ENCODE peak calls at places on chromosome X, in ten cellular contexts. N, O, B, E, A, G, X, R, K and S are unnamed samples.

GRCh38 chrX:55107911-55108310 is 19.1 kb downstream of the PAGE2 start:
- DNase-seq in N (no peak), O (no peak), B (no peak), E (no peak), A (no peak), G (no peak), X (no peak), R (no peak), K (no peak), S (no peak)

GRCh38 chrX:95351089-95351488 is 1333.6 kb upstream of the DIAPH2 start:
- DNase-seq in N (no peak), O (no peak), B (no peak), E (no peak), A (no peak), G (no peak), X (no peak), R (no peak), K (no peak), S (no peak)

GRCh38 chrX:97155809-97156208 is 272.1 kb downstream of the RPA4 start:
- DNase-seq in N (no peak), O (no peak), B (no peak), E (no peak), A (no peak), G (no peak), X (no peak), R (no peak), K (no peak), S (no peak)

GRCh38 chrX:119643696-119644095 is 37.5 kb upstream of the NKRF start:
- DNase-seq in N (no peak), O (no peak), B (no peak), E (no peak), A (no peak), G (no peak), X (no peak), R (no peak), K (no peak), S (no peak)

GRCh38 chrX:72306085-72306801 is 529 bp upstream of the CITED1 start:
- DNase-seq in N (peak; percentile 30), O (no peak), B (no peak), E (no peak), A (peak; percentile 28), G (no peak), X (no peak), R (no peak), K (no peak), S (no peak)

GRCh38 chrX:154714925-154715324 is 36.0 kb downstream of the GAB3 start:
- DNase-seq in N (peak; percentile 53), O (no peak), B (no peak), E (peak; percentile 41), A (peak; percentile 42), G (no peak), X (peak; percentile 72), R (peak; percentile 54), K (peak; percentile 67), S (no peak)

GRCh38 chrX:2967998-2968909 is 38.1 kb upstream of the ARSH start:
- DNase-seq in N (no peak), O (no peak), B (no peak), E (no peak), A (no peak), G (no peak), X (no peak), R (peak; percentile 38), K (peak; percentile 62), S (no peak)

GRCh38 chrX:9888953-9889470 is 78.1 kb upstream of the CLDN34 start:
- DNase-seq in N (no peak), O (peak; percentile 55), B (no peak), E (no peak), A (no peak), G (no peak), X (no peak), R (peak; percentile 77), K (no peak), S (no peak)

GRCh38 chrX:37455381-37455780 is 106.2 kb downstream of the PRRG1 start:
- DNase-seq in N (no peak), O (no peak), B (no peak), E (no peak), A (no peak), G (no peak), X (no peak), R (no peak), K (no peak), S (no peak)

GRCh38 chrX:131841496-131842410 is 181.3 kb upstream of the STK26 start:
- DNase-seq in N (peak; percentile 50), O (no peak), B (peak; percentile 47), E (peak; percentile 63), A (peak; percentile 44), G (no peak), X (peak; percentile 74), R (peak; percentile 62), K (peak; percentile 63), S (peak; percentile 10)

GRCh38 chrX:2425281-2426071 is 75.3 kb downstream of the DHRSX start:
- DNase-seq in N (no peak), O (no peak), B (no peak), E (no peak), A (no peak), G (no peak), X (no peak), R (no peak), K (no peak), S (no peak)

GRCh38 chrX:119410027-119410819 is 11.1 kb downstream of the SLC25A43 start:
- DNase-seq in N (peak; percentile 46), O (peak; percentile 85), B (peak; percentile 60), E (peak; percentile 36), A (no peak), G (no peak), X (no peak), R (peak; percentile 84), K (peak; percentile 88), S (peak; percentile 39)

GRCh38 chrX:77298790-77299189 is 148.4 kb upstream of the FGF16 start:
- DNase-seq in N (no peak), O (no peak), B (no peak), E (no peak), A (no peak), G (no peak), X (no peak), R (no peak), K (no peak), S (no peak)

GRCh38 chrX:118631586-118631985 is 95.8 kb upstream of the IL13RA1 start:
- DNase-seq in N (no peak), O (no peak), B (no peak), E (no peak), A (peak; percentile 3), G (no peak), X (no peak), R (no peak), K (no peak), S (no peak)

DNA sequence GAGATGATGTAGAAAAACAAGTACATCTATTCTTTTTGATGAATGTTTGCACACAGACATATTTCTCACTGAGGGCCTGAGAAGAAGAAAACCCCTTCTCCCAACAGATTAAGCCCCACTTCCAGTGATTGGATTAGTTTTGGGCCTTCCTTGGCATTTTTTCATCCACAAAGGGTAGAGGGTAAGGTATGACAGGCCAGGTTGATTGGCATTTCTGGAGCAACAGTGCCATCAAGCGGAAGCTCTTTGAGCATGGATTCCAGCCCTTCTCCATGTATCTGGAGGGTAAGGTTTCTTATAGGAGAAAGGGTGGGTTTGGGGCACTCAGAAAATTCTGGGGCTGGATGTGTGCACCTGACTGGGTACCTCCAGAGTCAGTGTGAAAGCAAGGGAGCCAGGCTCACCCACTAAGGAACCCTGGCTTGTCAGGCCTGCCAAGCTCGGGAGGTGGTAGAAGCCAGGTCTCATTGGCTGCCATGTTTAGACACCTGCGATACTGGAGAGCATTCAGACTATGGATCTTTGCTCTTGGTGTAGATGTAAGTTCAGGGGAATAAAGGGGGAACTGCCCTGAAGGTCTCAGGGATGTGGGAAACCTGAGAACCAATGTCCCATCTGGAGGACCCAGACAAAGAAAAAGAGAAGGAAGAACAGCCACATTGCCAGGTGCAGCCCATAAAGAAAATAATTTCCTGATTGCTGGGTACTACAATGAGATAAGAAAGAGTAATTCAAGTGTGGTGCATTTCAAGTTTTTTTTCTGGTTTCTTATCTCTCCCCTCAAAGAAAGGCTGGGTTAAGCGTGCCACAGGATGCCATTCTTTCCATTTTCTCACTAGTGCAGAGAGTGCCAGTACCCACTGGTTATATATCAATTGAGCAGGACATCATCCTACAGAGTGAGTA is 222.3 kb upstream of the AGTR2 start:
- DNase-seq in N (no peak), O (no peak), B (no peak), E (no peak), A (no peak), G (no peak), X (peak; percentile 45), R (no peak), K (no peak), S (peak; percentile 65)
- TF ChIP-seq CTCF in N (no peak), O (no peak), B (no peak), E (no peak), A (no peak), G (no peak), X (peak; percentile 59), R (no peak), K (no peak), S (no peak)

DNA sequence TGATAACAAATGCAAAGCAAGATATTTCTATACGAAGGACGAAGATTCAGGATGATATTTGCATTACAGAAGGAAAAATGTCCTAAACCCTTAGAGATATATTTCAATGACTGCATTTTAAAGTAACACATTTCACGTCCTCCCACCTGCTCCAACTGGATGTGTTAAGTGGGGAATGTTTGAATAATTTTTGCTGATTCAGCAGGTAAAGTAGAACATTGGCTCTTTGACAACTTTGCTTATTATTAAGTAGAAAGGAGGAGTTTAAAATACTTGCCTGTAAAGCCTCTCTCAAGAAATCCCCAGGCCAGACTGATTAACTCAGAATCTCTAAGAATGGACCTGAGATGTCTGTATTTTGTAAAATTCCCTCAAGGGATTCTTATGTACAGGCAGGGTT is 1165.2 kb upstream of the PRKX start:
- DNase-seq in N (no peak), O (no peak), B (no peak), E (no peak), A (no peak), G (no peak), X (no peak), R (no peak), K (no peak), S (no peak)
- TF ChIP-seq CTCF in N (no peak), O (no peak), B (no peak), E (no peak), A (no peak), G (no peak), X (no peak), R (no peak), K (no peak), S (no peak)

DNA sequence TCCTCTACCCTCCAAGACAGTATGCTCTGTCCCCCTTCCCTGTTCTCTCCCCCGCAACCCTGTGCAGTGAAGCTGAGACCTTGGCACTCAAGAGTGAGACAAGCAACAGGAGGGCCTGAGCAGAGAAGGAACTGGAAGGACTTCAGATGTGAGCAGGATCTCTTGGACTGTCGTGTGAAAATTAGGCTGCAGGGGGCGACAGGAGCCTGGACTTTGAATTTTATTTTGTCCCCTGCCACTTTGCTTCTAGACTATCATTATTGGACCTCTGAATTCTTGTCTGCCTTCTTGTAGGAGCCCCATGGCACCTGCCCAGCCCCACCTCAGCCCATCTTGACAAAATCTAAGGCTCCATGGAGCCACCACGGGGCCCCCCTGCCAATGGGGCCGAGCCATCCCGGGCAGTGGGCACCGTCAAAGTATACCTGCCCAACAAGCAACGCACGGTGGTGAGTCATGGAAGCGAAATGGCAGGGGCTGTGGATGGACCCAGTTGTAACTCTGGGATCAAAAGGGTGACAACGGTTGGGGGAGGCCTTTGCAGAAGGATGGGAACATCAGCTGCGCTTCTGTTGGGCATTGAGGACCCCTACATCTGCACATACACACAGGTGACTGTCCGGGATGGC is 1.7 kb downstream of the ARAF start:
- DNase-seq in N (no peak), O (no peak), B (no peak), E (no peak), A (no peak), G (no peak), X (no peak), R (peak; percentile 50), K (peak; percentile 57), S (no peak)
- TF ChIP-seq CTCF in N (peak; percentile 21), O (peak; percentile 32), B (no peak), E (peak; percentile 27), A (peak; percentile 17), G (peak; percentile 35), X (peak; percentile 36), R (peak; percentile 50), K (peak; percentile 48), S (peak; percentile 9)

GRCh38 chrX:113741744-113742143 is 842.1 kb upstream of the HTR2C start:
- DNase-seq in N (no peak), O (no peak), B (no peak), E (peak; percentile 66), A (no peak), G (no peak), X (no peak), R (peak; percentile 45), K (peak; percentile 68), S (no peak)
- TF ChIP-seq CTCF in N (no peak), O (no peak), B (no peak), E (peak; percentile 58), A (no peak), G (no peak), X (no peak), R (peak; percentile 45), K (peak; percentile 35), S (no peak)